ENCODE peak calls at places on chromosomes 1 and 21, in four cellular contexts. G is Calu3; T is stimulated activated naive CD4-positive, alpha-beta T cell; Z is NCI-H2081. H is an unnamed sample.

GRCh38 chr1:156126701-156127534 is 12.4 kb downstream of the LMNA start:
- DNase-seq in T (peak), Z (no peak), G (peak), H (no peak)

GRCh38 chr1:244311784-244312532 is 139.8 kb downstream of the ADSS2 start:
- DNase-seq in Z (no peak), T (no peak), G (no peak), H (no peak)

GRCh38 chr1:40701684-40702083 is 10.2 kb downstream of the NFYC start:
- DNase-seq in G (no peak), Z (no peak), T (no peak), H (no peak)

GRCh38 chr21:45318556-45319341 is 31.1 kb upstream of the POFUT2 start:
- DNase-seq in T (no peak), G (peak), Z (no peak), H (no peak)

GRCh38 chr1:81569761-81570160 is 231.0 kb upstream of the ADGRL2 start:
- DNase-seq in T (no peak), G (no peak), Z (no peak), H (no peak)

GRCh38 chr1:43522776-43523480 is 7.8 kb upstream of the PTPRF start:
- DNase-seq in Z (no peak), G (peak), T (no peak), H (no peak)

GRCh38 chr1:44759077-44759476 is 16.3 kb upstream of the RPS8 start:
- DNase-seq in Z (no peak), T (no peak), G (no peak), H (no peak)

GRCh38 chr21:26798856-26799751 is 46.1 kb downstream of the ADAMTS1 start:
- DNase-seq in G (no peak), Z (peak), T (no peak), H (no peak)

GRCh38 chr1:18951818-18952391 is 4.6 kb downstream of the IFFO2 start:
- DNase-seq in G (no peak), T (peak), Z (no peak), H (no peak)

GRCh38 chr1:201137579-201138310 is 10.8 kb upstream of the ASCL5 start:
- DNase-seq in T (no peak), G (no peak), Z (no peak), H (no peak)

GRCh38 chr1:201982923-201983805 is 716 bp downstream of the RNPEP start:
- DNase-seq in G (peak), Z (peak), T (peak), H (peak)

GRCh38 chr1:33332357-33332789 is 11.5 kb upstream of the A3GALT2 start:
- DNase-seq in T (no peak), Z (no peak), G (no peak), H (no peak)

GRCh38 chr1:88433556-88433955 is 250.5 kb upstream of the PKN2 start:
- DNase-seq in Z (no peak), G (peak), T (no peak), H (no peak)

GRCh38 chr1:229370601-229371021 is 27.8 kb upstream of the CCSAP start:
- DNase-seq in T (no peak), Z (peak), G (no peak), H (peak)

GRCh38 chr1:9717193-9718005 is 65.9 kb downstream of the PIK3CD start:
- DNase-seq in T (peak), Z (no peak), G (no peak), H (no peak)

GRCh38 chr1:94621392-94621791 is 79.8 kb upstream of the F3 start:
- DNase-seq in Z (no peak), G (peak), T (no peak), H (no peak)

GRCh38 chr1:1270813-1271212 is 2.8 kb downstream of the UBE2J2 start:
- DNase-seq in G (no peak), T (no peak), Z (no peak), H (no peak)

GRCh38 chr1:60922304-60922703 is 160.1 kb upstream of the NFIA start:
- DNase-seq in G (no peak), Z (no peak), T (no peak), H (no peak)

GRCh38 chr1:161727343-161727924 is 6.1 kb downstream of the FCRLB start:
- DNase-seq in G (no peak), Z (no peak), T (peak), H (no peak)

GRCh38 chr1:47508900-47509488 is 71.2 kb downstream of the FOXD2 start:
- DNase-seq in T (no peak), Z (no peak), G (no peak), H (no peak)

GRCh38 chr1:215264649-215265048 is 182.1 kb downstream of the KCNK2 start:
- DNase-seq in Z (no peak), G (no peak), T (no peak), H (no peak)

GRCh38 chr1:150563340-150564038 is 14.3 kb downstream of the ADAMTSL4 start:
- DNase-seq in Z (peak), G (peak), T (peak), H (peak)

GRCh38 chr1:43147625-43148319 is 24.3 kb downstream of the EBNA1BP2 start:
- DNase-seq in G (peak), Z (peak), T (no peak), H (peak)

GRCh38 chr1:54649130-54649898 is 7.7 kb downstream of the MROH7 start:
- DNase-seq in T (no peak), G (no peak), Z (no peak), H (no peak)

GRCh38 chr1:32184639-32185038 is 5.2 kb downstream of the TXLNA start:
- DNase-seq in T (no peak), G (no peak), Z (no peak), H (no peak)

GRCh38 chr1:33358771-33359503 is 38.0 kb upstream of the A3GALT2 start:
- DNase-seq in Z (no peak), T (no peak), G (no peak), H (no peak)

GRCh38 chr21:16841917-16842316 is 670.9 kb upstream of the CXADR start:
- DNase-seq in Z (peak), G (no peak), T (no peak), H (no peak)

GRCh38 chr1:214824758-214825157 is 221.8 kb downstream of the CENPF start:
- DNase-seq in G (no peak), T (no peak), Z (no peak), H (no peak)

GRCh38 chr1:173996995-173997394 is 25.2 kb downstream of the RC3H1 start:
- DNase-seq in Z (no peak), T (no peak), G (no peak), H (no peak)

GRCh38 chr1:207903767-207904166 is 7.2 kb downstream of the CD34 start:
- DNase-seq in G (no peak), T (no peak), Z (no peak), H (no peak)

GRCh38 chr1:197776348-197777082 is 1.2 kb upstream of the DENND1B start:
- DNase-seq in G (no peak), Z (no peak), T (no peak), H (no peak)

H was measured in DMS 273 treated with DMSO at 0.1 percent for 48 hours.